ENCODE peak calls at places on chromosomes 1 and 21, in eight cellular contexts. S is spleen, K is upper lobe of left lung, V is suprapubic skin, L is GM23338, A is HepG2, C is esophagus muscularis mucosa, Y is prostate gland. O is an unnamed sample.

GRCh38 chr1:21564521-21565095 is 55.4 kb downstream of the ALPL start:
- DNase-seq in S (no peak), V (no peak), A (no peak), Y (no peak), L (no peak), C (no peak), K (no peak), O (no peak)

GRCh38 chr1:201714542-201715276 is 114.2 kb upstream of the IPO9 start:
- DNase-seq in A (no peak), V (peak; percentile 95), C (peak; percentile 96), K (peak; percentile 93), S (no peak), Y (no peak), L (no peak), O (no peak)

GRCh38 chr21:29074007-29074376 is 544 bp upstream of the CCT8 start:
- DNase-seq in A (no peak), Y (no peak), C (no peak), L (no peak), V (no peak), K (no peak), S (no peak), O (no peak)

GRCh38 chr1:71364236-71364635 is 283.4 kb upstream of the ZRANB2 start:
- DNase-seq in L (no peak), K (no peak), A (no peak), V (no peak), C (no peak), Y (no peak), S (no peak), O (no peak)

GRCh38 chr1:150973826-150974579 is 632 bp downstream of the CERS2 start:
- DNase-seq in L (peak; percentile 53), V (peak; percentile 77), A (no peak), C (no peak), K (peak; percentile 62), S (peak; percentile 90), Y (peak; percentile 34), O (peak; percentile 57)

GRCh38 chr1:204431310-204432184 is 19.9 kb upstream of the PPP1R15B start:
- DNase-seq in V (peak; percentile 89), Y (peak; percentile 80), K (peak; percentile 77), A (peak; percentile 52), C (peak; percentile 95), S (peak; percentile 92), L (peak; percentile 90), O (peak; percentile 72)

GRCh38 chr1:154851392-154852177 is 18.5 kb downstream of the KCNN3 start:
- DNase-seq in V (no peak), C (no peak), Y (no peak), K (no peak), L (peak; percentile 51), S (no peak), A (no peak), O (no peak)

GRCh38 chr1:74679811-74680210 is 6.2 kb upstream of the ERICH3 start:
- DNase-seq in C (no peak), Y (no peak), S (no peak), K (no peak), A (no peak), L (no peak), V (no peak), O (no peak)

GRCh38 chr21:44982558-44983244 is 42.9 kb downstream of the SLX9 start:
- DNase-seq in A (peak; percentile 80), S (peak; percentile 72), C (no peak), Y (no peak), L (no peak), K (no peak), V (peak; percentile 49), O (no peak)

GRCh38 chr21:43985690-43986251 is 26.3 kb upstream of the TRAPPC10 start:
- DNase-seq in K (no peak), C (no peak), S (no peak), A (no peak), L (peak; percentile 70), V (no peak), Y (no peak), O (no peak)

GRCh38 chr1:172383541-172383940 is 36.9 kb upstream of the C1orf105 start:
- DNase-seq in A (no peak), V (no peak), K (no peak), S (no peak), Y (no peak), C (no peak), L (peak; percentile 16), O (no peak)

GRCh38 chr1:17887646-17888395 is 132.7 kb downstream of the ACTL8 start:
- DNase-seq in L (no peak), V (no peak), K (no peak), Y (no peak), A (no peak), C (no peak), S (peak; percentile 32), O (no peak)

GRCh38 chr1:180131510-180131909 is 23.2 kb upstream of the QSOX1 start:
- DNase-seq in S (no peak), Y (no peak), K (peak; percentile 76), V (no peak), A (peak; percentile 11), L (no peak), C (no peak), O (peak; percentile 95)

GRCh38 chr21:41779659-41780058 is 12.8 kb upstream of the RIPK4 start:
- DNase-seq in Y (no peak), K (no peak), C (no peak), L (no peak), S (no peak), V (no peak), A (no peak), O (no peak)

GRCh38 chr21:41776778-41777177 is 9.9 kb upstream of the RIPK4 start:
- DNase-seq in L (no peak), V (no peak), S (no peak), K (no peak), Y (no peak), A (no peak), C (no peak), O (no peak)

GRCh38 chr21:41778974-41779600 is 12.2 kb upstream of the RIPK4 start:
- DNase-seq in S (no peak), L (peak; percentile 83), K (peak; percentile 72), V (no peak), C (no peak), A (peak; percentile 62), Y (no peak), O (no peak)

GRCh38 chr21:41780337-41781046 is 13.6 kb upstream of the RIPK4 start:
- DNase-seq in V (no peak), K (no peak), A (no peak), Y (no peak), S (no peak), C (no peak), L (no peak), O (no peak)

DNA sequence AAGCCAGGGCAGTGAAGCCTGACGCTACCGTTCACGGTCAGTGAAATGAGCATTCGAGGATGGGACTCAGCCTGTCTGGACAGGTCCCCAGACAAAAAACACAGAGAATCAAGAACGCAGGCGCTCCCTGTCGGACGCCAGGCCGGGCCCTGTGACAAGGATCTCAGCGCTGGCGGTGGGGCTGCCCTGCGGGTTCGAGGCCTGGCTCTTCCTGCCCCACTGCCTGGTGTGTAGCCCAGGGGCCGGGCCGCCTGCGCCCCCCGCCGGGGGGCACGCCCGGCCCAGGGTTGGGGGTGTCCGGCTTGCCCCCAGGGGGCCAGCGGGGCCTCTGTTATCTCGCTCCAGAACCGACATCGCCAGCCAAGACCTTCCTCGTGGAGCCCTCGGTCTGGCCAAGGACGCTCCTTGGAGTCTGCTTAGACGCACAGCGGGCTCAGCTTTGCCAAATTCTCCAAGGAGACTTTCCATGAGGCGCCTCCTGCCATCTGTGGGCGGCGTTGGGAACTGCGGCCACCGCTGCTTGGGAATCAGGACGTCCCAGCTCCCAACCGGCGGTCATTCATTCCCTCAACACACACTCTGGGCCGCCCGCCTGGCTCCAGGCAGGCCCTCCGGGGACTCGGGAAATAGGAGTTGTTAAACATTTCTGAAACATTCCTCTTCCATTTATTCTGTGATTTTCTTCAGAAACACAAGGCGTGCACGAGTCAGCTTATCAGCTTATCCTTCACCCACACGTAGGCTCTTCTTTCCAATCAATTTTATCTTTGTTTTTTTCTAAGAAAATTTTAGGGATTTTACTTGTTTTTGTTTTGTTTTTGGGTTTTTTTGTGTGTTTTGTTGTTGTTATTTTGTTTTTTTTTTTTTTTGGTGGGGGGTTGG is 11.3 kb upstream of the RIPK4 start:
- DNase-seq in Y (peak; percentile 90), K (peak; percentile 85), L (peak; percentile 97), V (peak; percentile 93), S (no peak), A (peak; percentile 51), C (peak; percentile 97), O (no peak)
- TF ChIP-seq POLR2AphosphoS5 in Y (peak; percentile 51), K (no peak), L (no peak), V (no peak), S (peak; percentile 30), A (no peak), C (peak; percentile 50), O (no peak)

GRCh38 chr1:92916899-92917298 is 44.4 kb downstream of the DIPK1A start:
- DNase-seq in L (no peak), V (no peak), Y (no peak), S (no peak), C (no peak), A (no peak), K (no peak), O (no peak)
- H3K27ac ChIP-seq in L (no peak overlapping the region), V (no peak overlapping the region), Y (no peak overlapping the region), S (no peak overlapping the region), C (no peak overlapping the region), A (peak overlapping the region; percentile 38), K (no peak overlapping the region), O (no peak overlapping the region)

DNA sequence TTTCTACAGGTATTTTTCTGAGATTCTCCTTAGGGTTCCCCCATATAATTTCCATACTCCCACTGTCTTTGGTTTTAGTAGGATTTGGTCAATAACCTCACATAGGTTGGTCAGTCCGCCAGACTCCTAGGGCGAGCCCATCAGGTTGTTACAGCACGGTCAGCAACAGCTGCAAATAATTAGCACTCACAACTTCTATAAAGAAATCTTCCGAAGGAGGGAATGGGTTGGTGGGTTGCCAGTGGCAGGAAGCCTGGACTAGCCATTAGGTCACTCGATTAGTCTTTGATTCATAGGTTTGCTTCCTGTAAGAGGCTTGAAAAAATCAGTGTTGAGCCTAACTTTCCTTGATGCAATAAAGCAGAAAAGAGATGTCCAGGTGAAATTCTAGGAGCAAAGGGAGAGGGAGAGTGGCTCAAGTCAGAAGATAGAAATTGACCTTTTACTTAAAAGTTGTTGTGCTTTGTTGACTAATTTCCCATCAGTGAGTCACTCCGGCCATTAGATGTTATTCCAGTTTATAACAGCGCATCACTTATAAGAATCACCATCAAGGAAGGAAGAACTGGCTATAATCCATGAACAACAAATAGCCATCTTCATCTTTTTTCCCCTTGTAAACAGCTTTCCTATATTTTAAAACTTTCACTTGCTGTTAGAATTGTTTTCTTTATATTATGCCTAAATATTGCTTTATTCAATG is 88.3 kb downstream of the TPR start:
- DNase-seq in A (no peak), S (no peak), C (no peak), V (no peak), K (no peak), Y (no peak), L (no peak), O (no peak)
- TF ChIP-seq POLR2AphosphoS5 in A (no peak), S (no peak), C (no peak), V (no peak), K (no peak), Y (no peak), L (no peak), O (no peak)

DNA sequence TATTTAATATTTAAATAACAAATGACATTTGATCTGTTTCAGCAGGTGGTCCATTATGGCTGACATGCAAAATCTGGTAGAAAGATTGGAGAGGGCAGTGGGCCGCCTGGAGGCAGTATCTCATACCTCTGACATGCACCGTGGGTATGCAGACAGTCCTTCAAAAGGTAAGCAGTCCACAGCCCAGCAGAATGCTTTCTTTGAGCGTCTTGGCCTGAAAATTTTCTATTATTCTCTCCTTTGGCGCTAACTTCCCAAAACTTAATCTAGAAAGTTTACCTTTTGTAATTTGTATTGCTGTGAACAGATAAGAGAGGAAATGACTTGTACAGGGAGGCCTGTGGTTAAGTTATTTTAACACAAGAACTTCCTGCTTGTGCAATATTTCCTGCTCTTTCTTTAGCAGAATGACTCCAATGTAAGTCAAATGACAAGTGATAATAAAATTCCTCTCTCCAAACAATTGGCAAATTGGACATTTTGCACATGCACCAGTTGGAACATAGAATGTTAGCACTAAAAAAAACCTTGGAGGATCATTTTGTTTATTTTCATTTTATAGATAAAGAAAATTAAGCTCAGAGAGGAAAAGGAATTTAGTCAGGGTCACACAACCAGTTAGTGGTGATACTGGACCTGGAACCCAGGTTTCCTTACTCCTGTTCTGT is 18.9 kb downstream of the CAP1 start:
- DNase-seq in K (no peak), C (no peak), S (no peak), A (peak; percentile 43), Y (no peak), L (peak; percentile 90), V (no peak), O (peak; percentile 74)
- H3K27ac ChIP-seq in K (peak overlapping the region; percentile 80), C (peak overlapping the region; percentile 48), S (peak overlapping the region; percentile 49), A (peak overlapping the region; percentile 60), Y (peak overlapping the region; percentile 32), L (peak overlapping the region; percentile 69), V (peak overlapping the region; percentile 34), O (peak overlapping the region; percentile 78)